ENCODE peak calls at places on chromosomes 1 and 21, in ten cellular contexts. D is hepatic stellate cell; Q is fibroblast of pulmonary artery; O is AG09319; F is C1 segment of cervical spinal cord; Z is stimulated activated CD4-positive, alpha-beta T cell treated with anti-CD3 and anti-CD28 coated beads, Interleukin-4, amount 100 ng/mL, for 1 hour; V is astrocyte; U is Panc1; R is GM19239; J is HTR-8/SVneo. C is an unnamed sample.

GRCh38 chr1:55474168-55474786 is 259.1 kb upstream of the USP24 start:
- DNase-seq in R (no peak), O (no peak), Q (peak), D (peak), Z (no peak), F (no peak), V (no peak), U (no peak), J (no peak), C (peak)

GRCh38 chr1:210586785-210587184 is 258.1 kb downstream of the HHAT start:
- DNase-seq in D (no peak), U (no peak), Z (no peak), O (no peak), R (no peak), Q (no peak), V (no peak), J (no peak), F (peak), C (peak)

GRCh38 chr1:205261946-205262668 is 34.4 kb downstream of the TMCC2 start:
- DNase-seq in Q (peak), U (no peak), D (peak), F (no peak), O (no peak), Z (no peak), J (peak), R (no peak), V (peak), C (peak)

GRCh38 chr1:20560966-20561365 is 8.6 kb downstream of the FAM43B start:
- DNase-seq in Z (no peak), R (no peak), J (no peak), Q (no peak), U (no peak), F (no peak), D (no peak), O (no peak), V (no peak), C (no peak)

GRCh38 chr1:175742790-175743459 is 470 bp downstream of the TNR start:
- DNase-seq in J (peak), Q (peak), V (peak), R (no peak), F (peak), U (no peak), D (peak), O (no peak), Z (no peak), C (peak)

GRCh38 chr1:26618561-26618960 is 77.3 kb upstream of the ARID1A start:
- DNase-seq in R (no peak), O (no peak), D (no peak), F (no peak), J (no peak), U (no peak), Z (no peak), V (no peak), Q (no peak), C (no peak)

GRCh38 chr1:167629681-167630567 is at the start of gene RCSD1:
- DNase-seq in Q (peak), J (no peak), U (no peak), F (no peak), R (no peak), V (no peak), D (peak), O (no peak), Z (peak), C (peak)

GRCh38 chr1:50416150-50416527 is 7.1 kb downstream of the DMRTA2 start:
- DNase-seq in Z (no peak), F (no peak), D (no peak), J (no peak), U (no peak), O (no peak), V (no peak), R (no peak), Q (no peak), C (no peak)

GRCh38 chr1:75134939-75135828 is 996 bp downstream of the LHX8 start:
- DNase-seq in Z (no peak), D (no peak), J (no peak), O (no peak), V (no peak), F (no peak), R (no peak), U (no peak), Q (peak), C (peak)

GRCh38 chr21:44347911-44348451 is 5.4 kb upstream of the TRPM2 start:
- DNase-seq in Z (no peak), J (no peak), O (no peak), F (no peak), D (no peak), V (no peak), U (no peak), R (no peak), Q (no peak), C (no peak)

GRCh38 chr1:43521078-43521477 is 9.6 kb upstream of the PTPRF start:
- DNase-seq in Z (no peak), O (no peak), R (no peak), U (no peak), F (no peak), D (no peak), Q (no peak), V (no peak), J (no peak), C (no peak)

GRCh38 chr1:119327066-119327435 is 41.5 kb upstream of the HAO2 start:
- DNase-seq in Z (no peak), Q (no peak), U (no peak), J (no peak), F (no peak), V (peak), R (no peak), D (no peak), O (no peak), C (peak)

GRCh38 chr1:189180057-189180456 is 1297.6 kb downstream of the BRINP3 start:
- DNase-seq in U (no peak), V (no peak), O (no peak), Z (no peak), R (no peak), J (no peak), F (no peak), Q (peak), D (no peak), C (peak)